ENCODE peak calls at places on chromosomes 1 and 21, in four cellular contexts. One of them, this sample, is unnamed.
A peak's percentile ranks its signal among the peaks of the same experiment; 100 is the strongest.

GRCh38 chr21:42614811-42615342 is 38.5 kb upstream of the PDE9A start:
- DNase-seq in fibroblast of pulmonary artery: no peak
- DNase-seq in HAP-1: peak; percentile 28
- DNase-seq in GM23248: peak; percentile 29
- DNase-seq in this sample: peak; percentile 20

GRCh38 chr1:197471248-197472035 is 203.4 kb downstream of the CRB1 start:
- DNase-seq in fibroblast of pulmonary artery: peak; percentile 67
- DNase-seq in HAP-1: no peak
- DNase-seq in GM23248: no peak
- DNase-seq in this sample: no peak

GRCh38 chr1:30868833-30869435 is 39.6 kb downstream of the SDC3 start:
- DNase-seq in fibroblast of pulmonary artery: no peak
- DNase-seq in HAP-1: no peak
- DNase-seq in GM23248: no peak
- DNase-seq in this sample: no peak

GRCh38 chr1:186057086-186057485 is 318.0 kb downstream of the TPR start:
- DNase-seq in fibroblast of pulmonary artery: no peak
- DNase-seq in HAP-1: no peak
- DNase-seq in GM23248: no peak
- DNase-seq in this sample: no peak

GRCh38 chr1:85850238-85850637 is 142.0 kb upstream of the ZNHIT6 start:
- DNase-seq in fibroblast of pulmonary artery: peak; percentile 92
- DNase-seq in HAP-1: no peak
- DNase-seq in GM23248: peak; percentile 94
- DNase-seq in this sample: peak; percentile 93

GRCh38 chr1:187691439-187691838 is 862.7 kb downstream of the PLA2G4A start:
- DNase-seq in fibroblast of pulmonary artery: peak; percentile 83
- DNase-seq in HAP-1: no peak
- DNase-seq in GM23248: peak; percentile 90
- DNase-seq in this sample: peak; percentile 64

GRCh38 chr1:102434421-102434820 is 437.7 kb upstream of the OLFM3 start:
- DNase-seq in fibroblast of pulmonary artery: peak; percentile 3
- DNase-seq in HAP-1: peak; percentile 34
- DNase-seq in GM23248: peak; percentile 8
- DNase-seq in this sample: no peak

GRCh38 chr1:208052926-208053407 is 142.0 kb upstream of the CD34 start:
- DNase-seq in fibroblast of pulmonary artery: no peak
- DNase-seq in HAP-1: no peak
- DNase-seq in GM23248: no peak
- DNase-seq in this sample: no peak

GRCh38 chr1:168135982-168136708 is 585 bp downstream of the GPR161 start:
- DNase-seq in fibroblast of pulmonary artery: no peak
- DNase-seq in HAP-1: peak; percentile 6
- DNase-seq in GM23248: peak; percentile 62
- DNase-seq in this sample: peak; percentile 25

GRCh38 chr1:30746212-30747027 is 11.2 kb downstream of the LAPTM5 start:
- DNase-seq in fibroblast of pulmonary artery: no peak
- DNase-seq in HAP-1: no peak
- DNase-seq in GM23248: no peak
- DNase-seq in this sample: no peak

GRCh38 chr1:11527541-11528452 is 48.8 kb downstream of the DISP3 start:
- DNase-seq in fibroblast of pulmonary artery: no peak
- DNase-seq in HAP-1: no peak
- DNase-seq in GM23248: no peak
- DNase-seq in this sample: no peak

GRCh38 chr1:94119796-94120590 is 955 bp downstream of the ABCA4 start:
- DNase-seq in fibroblast of pulmonary artery: peak; percentile 44
- DNase-seq in HAP-1: no peak
- DNase-seq in GM23248: peak; percentile 35
- DNase-seq in this sample: no peak

GRCh38 chr1:54375331-54376084 is 30.7 kb downstream of the SSBP3 start:
- DNase-seq in fibroblast of pulmonary artery: no peak
- DNase-seq in HAP-1: no peak
- DNase-seq in GM23248: no peak
- DNase-seq in this sample: no peak

GRCh38 chr21:43825610-43825935 is 36.2 kb downstream of the RRP1 start:
- DNase-seq in fibroblast of pulmonary artery: no peak
- DNase-seq in HAP-1: no peak
- DNase-seq in GM23248: no peak
- DNase-seq in this sample: no peak

GRCh38 chr1:109198043-109198695 is 15.5 kb upstream of the SARS1 start:
- DNase-seq in fibroblast of pulmonary artery: peak; percentile 89
- DNase-seq in HAP-1: no peak
- DNase-seq in GM23248: peak; percentile 92
- DNase-seq in this sample: peak; percentile 85

GRCh38 chr1:152907686-152908601 is at the start of gene IVL:
- DNase-seq in fibroblast of pulmonary artery: no peak
- DNase-seq in HAP-1: no peak
- DNase-seq in GM23248: peak; percentile 56
- DNase-seq in this sample: no peak

GRCh38 chr1:100299521-100300222 is 33.7 kb downstream of the RTCA start:
- DNase-seq in fibroblast of pulmonary artery: no peak
- DNase-seq in HAP-1: no peak
- DNase-seq in GM23248: no peak
- DNase-seq in this sample: no peak

GRCh38 chr21:37871121-37871862 is 45.0 kb downstream of the KCNJ6 start:
- DNase-seq in fibroblast of pulmonary artery: peak; percentile 49
- DNase-seq in HAP-1: no peak
- DNase-seq in GM23248: peak; percentile 91
- DNase-seq in this sample: peak; percentile 54

GRCh38 chr1:71796044-71796443 is 486.3 kb downstream of the NEGR1 start:
- DNase-seq in fibroblast of pulmonary artery: no peak
- DNase-seq in HAP-1: no peak
- DNase-seq in GM23248: no peak
- DNase-seq in this sample: no peak

GRCh38 chr1:76705560-76705959 is 161.7 kb upstream of the ST6GALNAC5 start:
- DNase-seq in fibroblast of pulmonary artery: no peak
- DNase-seq in HAP-1: no peak
- DNase-seq in GM23248: no peak
- DNase-seq in this sample: no peak

GRCh38 chr1:25543106-25543424 is 341 bp upstream of the LDLRAP1 start:
- DNase-seq in fibroblast of pulmonary artery: no peak
- DNase-seq in HAP-1: no peak
- DNase-seq in GM23248: no peak
- DNase-seq in this sample: no peak
- H3K4me3 ChIP-seq in fibroblast of pulmonary artery: no peak overlapping the region
- H3K4me3 ChIP-seq in HAP-1: peak overlapping the region; percentile 73
- H3K4me3 ChIP-seq in GM23248: peak overlapping the region; percentile 73
- H3K4me3 ChIP-seq in this sample: peak overlapping the region; percentile 43

DNA sequence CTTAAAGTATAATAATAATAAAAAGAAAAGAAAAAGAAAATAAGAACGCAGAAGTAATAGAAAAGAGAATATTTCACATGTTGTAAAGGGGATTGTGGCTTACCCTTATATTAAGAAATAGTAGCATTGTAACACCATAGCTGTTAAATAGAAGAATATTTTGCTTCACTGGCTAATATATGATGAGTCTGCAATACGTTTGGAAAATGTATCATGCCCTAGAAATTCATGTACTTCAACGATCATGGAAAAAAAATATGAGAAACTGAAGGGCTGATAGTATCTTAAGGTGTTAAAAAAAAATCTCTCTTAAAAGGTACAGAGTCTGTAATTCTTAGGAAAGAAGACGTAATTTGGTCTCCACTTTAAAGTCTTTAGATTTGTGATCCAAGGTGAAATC is 1390.5 kb upstream of the ADGRL2 start:
- DNase-seq in fibroblast of pulmonary artery: no peak
- DNase-seq in HAP-1: no peak
- DNase-seq in GM23248: no peak
- DNase-seq in this sample: no peak
- H3K4me3 ChIP-seq in fibroblast of pulmonary artery: no peak overlapping the region
- H3K4me3 ChIP-seq in HAP-1: no peak overlapping the region
- H3K4me3 ChIP-seq in GM23248: no peak overlapping the region
- H3K4me3 ChIP-seq in this sample: no peak overlapping the region

DNA sequence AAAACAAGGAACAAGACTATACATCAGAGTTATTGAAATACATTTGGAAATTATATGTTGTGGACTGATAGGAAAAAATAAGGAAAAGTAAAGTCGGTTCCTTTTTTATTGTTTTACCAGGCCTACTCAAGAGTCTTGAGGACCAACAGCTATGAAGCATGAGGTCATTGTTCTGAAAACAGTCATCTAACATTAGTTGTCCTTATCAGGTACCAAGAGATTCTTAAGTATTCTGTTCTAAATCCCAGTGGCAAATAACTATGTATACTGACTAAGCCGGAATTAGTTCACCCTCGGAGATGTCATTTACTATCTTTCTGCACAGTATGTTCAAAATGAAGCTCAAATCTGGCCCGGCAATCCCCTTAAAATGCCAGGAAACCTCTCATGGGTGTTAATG is 585 bp downstream of the ADGRL4 start:
- DNase-seq in fibroblast of pulmonary artery: peak; percentile 57
- DNase-seq in HAP-1: no peak
- DNase-seq in GM23248: peak; percentile 40
- DNase-seq in this sample: no peak
- H3K4me3 ChIP-seq in fibroblast of pulmonary artery: peak overlapping the region; percentile 75
- H3K4me3 ChIP-seq in HAP-1: no peak overlapping the region
- H3K4me3 ChIP-seq in GM23248: peak overlapping the region; percentile 69
- H3K4me3 ChIP-seq in this sample: no peak overlapping the region

GRCh38 chr1:198681247-198681646 is 42.4 kb downstream of the PTPRC start:
- DNase-seq in fibroblast of pulmonary artery: peak; percentile 37
- DNase-seq in HAP-1: no peak
- DNase-seq in GM23248: no peak
- DNase-seq in this sample: peak; percentile 44

GRCh38 chr1:198683449-198683848 is 44.6 kb downstream of the PTPRC start:
- DNase-seq in fibroblast of pulmonary artery: no peak
- DNase-seq in HAP-1: no peak
- DNase-seq in GM23248: no peak
- DNase-seq in this sample: no peak

GRCh38 chr1:198680174-198680871 is 41.5 kb downstream of the PTPRC start:
- DNase-seq in fibroblast of pulmonary artery: no peak
- DNase-seq in HAP-1: no peak
- DNase-seq in GM23248: no peak
- DNase-seq in this sample: no peak

GRCh38 chr1:198679535-198680173 is 40.8 kb downstream of the PTPRC start:
- DNase-seq in fibroblast of pulmonary artery: no peak
- DNase-seq in HAP-1: no peak
- DNase-seq in GM23248: no peak
- DNase-seq in this sample: no peak

DNA sequence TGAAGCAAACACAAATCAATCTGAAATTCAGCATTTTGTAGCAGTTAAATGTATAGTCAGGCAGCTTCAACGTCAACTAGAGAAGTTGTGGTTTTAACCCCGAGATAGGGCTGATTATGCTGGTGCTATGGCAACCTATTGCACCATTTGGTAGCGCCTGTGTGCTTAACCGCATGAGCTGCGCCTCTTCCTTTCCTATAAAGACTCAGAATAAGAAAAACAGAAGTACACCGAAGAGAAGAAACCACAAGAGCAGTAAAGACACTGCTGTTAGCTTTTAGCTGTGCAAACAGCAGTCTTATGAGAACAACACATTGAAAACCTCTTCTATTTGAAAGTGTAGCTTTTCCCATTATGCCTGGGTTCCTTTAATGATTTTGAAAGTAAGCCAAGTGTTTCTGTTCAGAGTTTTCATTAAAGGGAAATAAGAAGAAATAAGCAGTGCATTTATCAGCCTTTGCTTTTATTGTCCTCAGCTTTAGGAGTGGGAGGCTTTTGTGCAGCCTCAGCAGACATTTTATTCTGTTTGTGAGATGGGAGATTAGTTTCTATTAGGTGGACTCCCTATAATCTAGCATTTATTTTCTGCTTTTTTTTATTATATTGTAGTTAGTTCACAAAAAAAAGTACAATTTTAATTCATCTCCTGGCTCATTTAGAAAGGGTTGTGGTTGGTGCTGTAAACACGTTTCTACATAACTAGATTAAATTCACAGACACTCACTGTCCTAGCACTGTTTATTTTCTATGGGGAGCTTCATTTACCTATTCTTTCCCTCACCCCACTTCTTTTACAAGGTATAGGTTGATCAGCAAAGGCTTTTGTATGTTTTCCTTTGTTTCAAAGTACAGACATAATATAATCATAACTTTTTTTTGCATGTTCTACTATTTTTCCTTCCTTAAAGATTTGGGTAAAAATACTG is 43.3 kb downstream of the PTPRC start:
- DNase-seq in fibroblast of pulmonary artery: peak; percentile 95
- DNase-seq in HAP-1: peak; percentile 84
- DNase-seq in GM23248: peak; percentile 98
- DNase-seq in this sample: peak; percentile 98
- H3K4me3 ChIP-seq in fibroblast of pulmonary artery: peak overlapping the region; percentile 23
- H3K4me3 ChIP-seq in HAP-1: no peak overlapping the region
- H3K4me3 ChIP-seq in GM23248: peak overlapping the region; percentile 14
- H3K4me3 ChIP-seq in this sample: peak overlapping the region; percentile 3

DNA sequence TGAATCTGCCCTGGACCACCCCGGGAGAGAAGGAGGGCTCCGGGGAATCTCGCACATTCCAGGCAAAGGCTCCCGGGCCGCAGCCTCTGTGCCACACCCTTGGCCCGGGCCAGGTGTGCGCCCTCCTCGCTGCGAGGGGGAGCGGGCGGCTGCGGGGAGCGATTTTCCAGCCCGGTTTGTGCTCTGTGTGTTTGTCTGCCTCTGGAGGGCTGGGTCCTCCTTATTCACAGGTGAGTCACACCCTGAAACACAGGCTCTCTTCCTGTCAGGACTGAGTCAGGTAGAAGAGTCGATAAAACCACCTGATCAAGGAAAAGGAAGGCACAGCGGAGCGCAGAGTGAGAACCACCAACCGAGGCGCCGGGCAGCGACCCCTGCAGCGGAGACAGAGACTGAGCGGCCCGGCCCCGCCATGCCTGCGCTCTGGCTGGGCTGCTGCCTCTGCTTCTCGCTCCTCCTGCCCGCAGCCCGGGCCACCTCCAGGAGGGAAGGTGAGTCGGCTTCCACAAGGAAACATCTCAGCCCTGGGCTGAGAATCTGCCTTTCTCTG is at the start of gene LAMC2:
- DNase-seq in fibroblast of pulmonary artery: no peak
- DNase-seq in HAP-1: no peak
- DNase-seq in GM23248: no peak
- DNase-seq in this sample: no peak
- H3K4me3 ChIP-seq in fibroblast of pulmonary artery: no peak within 1 kb of the TSS
- H3K4me3 ChIP-seq in HAP-1: no peak within 1 kb of the TSS
- H3K4me3 ChIP-seq in GM23248: no peak within 1 kb of the TSS
- H3K4me3 ChIP-seq in this sample: peak within 1 kb of the TSS; percentile 31

GRCh38 chr21:36079671-36080070 is 9.8 kb downstream of the CBR1 start:
- DNase-seq in fibroblast of pulmonary artery: no peak
- DNase-seq in HAP-1: no peak
- DNase-seq in GM23248: no peak
- DNase-seq in this sample: no peak

GRCh38 chr21:36077758-36078157 is 7.9 kb downstream of the CBR1 start:
- DNase-seq in fibroblast of pulmonary artery: no peak
- DNase-seq in HAP-1: no peak
- DNase-seq in GM23248: no peak
- DNase-seq in this sample: no peak

GRCh38 chr21:36076878-36077658 is 7.2 kb downstream of the CBR1 start:
- DNase-seq in fibroblast of pulmonary artery: no peak
- DNase-seq in HAP-1: no peak
- DNase-seq in GM23248: no peak
- DNase-seq in this sample: no peak

GRCh38 chr21:36080386-36080785 is 10.6 kb downstream of the CBR1 start:
- DNase-seq in fibroblast of pulmonary artery: no peak
- DNase-seq in HAP-1: no peak
- DNase-seq in GM23248: no peak
- DNase-seq in this sample: no peak

GRCh38 chr21:36079010-36079649 is 9.3 kb downstream of the CBR1 start:
- DNase-seq in fibroblast of pulmonary artery: no peak
- DNase-seq in HAP-1: no peak
- DNase-seq in GM23248: peak; percentile 40
- DNase-seq in this sample: peak; percentile 74
- H3K4me3 ChIP-seq in fibroblast of pulmonary artery: no peak overlapping the region
- H3K4me3 ChIP-seq in HAP-1: no peak overlapping the region
- H3K4me3 ChIP-seq in GM23248: peak overlapping the region; percentile 22
- H3K4me3 ChIP-seq in this sample: peak overlapping the region; percentile 34

This sample was measured in fibroblast of villous mesenchyme.